ENCODE peak calls at places on chromosome 12, in nine cellular contexts. Q is mammary epithelial cell, S is gastrocnemius medialis, V is H1, N is BE2C, B is tibial artery, F is stomach, L is neural progenitor cell, U is right atrium auricular region. W is an unnamed sample.

GRCh38 chr12:1922075-1922709 is 3.7 kb upstream of the CACNA2D4 start:
- DNase-seq in Q (no peak), S (no peak), V (peak), N (no peak), B (no peak), F (peak), L (no peak), U (peak), W (no peak)

GRCh38 chr12:130192667-130193345 is 30.5 kb downstream of the FZD10 start:
- DNase-seq in Q (no peak), S (no peak), V (no peak), N (no peak), B (no peak), F (peak), L (peak), U (peak), W (no peak)

GRCh38 chr12:53047221-53048032 is 2.4 kb upstream of the TNS2 start:
- DNase-seq in Q (no peak), S (peak), V (peak), N (peak), B (peak), F (peak), L (peak), U (no peak), W (peak)

GRCh38 chr12:116708826-116709756 is 28.8 kb downstream of the SPRING1 start:
- DNase-seq in Q (peak), S (no peak), V (no peak), N (peak), B (peak), F (peak), L (peak), U (peak), W (peak)

GRCh38 chr12:117127933-117128823 is 29.0 kb upstream of the TESC start:
- DNase-seq in Q (no peak), S (no peak), V (no peak), N (no peak), B (no peak), F (no peak), L (no peak), U (no peak), W (no peak)

GRCh38 chr12:101619868-101620761 is 25.3 kb downstream of the MYBPC1 start:
- DNase-seq in Q (no peak), S (no peak), V (no peak), N (no peak), B (peak), F (peak), L (no peak), U (no peak), W (no peak)

GRCh38 chr12:11555743-11556625 is 93.5 kb upstream of the ETV6 start:
- DNase-seq in Q (no peak), S (no peak), V (no peak), N (no peak), B (no peak), F (peak), L (no peak), U (no peak), W (no peak)

GRCh38 chr12:45379261-45379660 is 163.4 kb downstream of the ANO6 start:
- DNase-seq in Q (peak), S (no peak), V (no peak), N (peak), B (no peak), F (no peak), L (no peak), U (no peak), W (no peak)

GRCh38 chr12:26122681-26123481 is 2.0 kb downstream of the BHLHE41 start:
- DNase-seq in Q (peak), S (peak), V (peak), N (peak), B (peak), F (peak), L (peak), U (peak), W (peak)

GRCh38 chr12:263574-263973 is 938 bp upstream of the SLC6A13 start:
- DNase-seq in Q (no peak), S (no peak), V (no peak), N (no peak), B (no peak), F (no peak), L (no peak), U (no peak), W (no peak)

GRCh38 chr12:12333407-12333831 is 16.6 kb downstream of the MANSC1 start:
- DNase-seq in Q (no peak), S (no peak), V (no peak), N (no peak), B (no peak), F (peak), L (no peak), U (no peak), W (no peak)

GRCh38 chr12:120783197-120783596 is 57.6 kb downstream of the ACADS start:
- DNase-seq in Q (peak), S (no peak), V (no peak), N (no peak), B (no peak), F (no peak), L (no peak), U (no peak), W (no peak)

GRCh38 chr12:91274886-91275285 is 92.3 kb upstream of the DCN start:
- DNase-seq in Q (no peak), S (no peak), V (no peak), N (no peak), B (no peak), F (no peak), L (peak), U (no peak), W (no peak)

GRCh38 chr12:108418162-108418561 is 79.1 kb upstream of the CMKLR1 start:
- DNase-seq in Q (no peak), S (no peak), V (no peak), N (no peak), B (no peak), F (no peak), L (no peak), U (no peak), W (no peak)

GRCh38 chr12:24911284-24911791 is 37.6 kb downstream of the BCAT1 start:
- DNase-seq in Q (no peak), S (no peak), V (peak), N (no peak), B (no peak), F (no peak), L (no peak), U (no peak), W (no peak)

GRCh38 chr12:103241184-103241583 is 254.6 kb downstream of the C12orf42 start:
- DNase-seq in Q (no peak), S (no peak), V (no peak), N (no peak), B (no peak), F (peak), L (no peak), U (no peak), W (no peak)

GRCh38 chr12:104022816-104023215 is 27.2 kb downstream of the GLT8D2 start:
- DNase-seq in Q (no peak), S (no peak), V (no peak), N (no peak), B (no peak), F (no peak), L (no peak), U (no peak), W (no peak)

GRCh38 chr12:72273851-72274284 is 1.7 kb downstream of the TRHDE start:
- DNase-seq in Q (peak), S (no peak), V (peak), N (no peak), B (no peak), F (no peak), L (no peak), U (peak), W (no peak)

GRCh38 chr12:100675432-100675831 is 101.9 kb downstream of the GAS2L3 start:
- DNase-seq in Q (peak), S (no peak), V (no peak), N (peak), B (peak), F (no peak), L (no peak), U (no peak), W (peak)

GRCh38 chr12:82182601-82183000 is 175.6 kb downstream of the CCDC59 start:
- DNase-seq in Q (peak), S (no peak), V (no peak), N (no peak), B (no peak), F (no peak), L (no peak), U (no peak), W (no peak)

DNA sequence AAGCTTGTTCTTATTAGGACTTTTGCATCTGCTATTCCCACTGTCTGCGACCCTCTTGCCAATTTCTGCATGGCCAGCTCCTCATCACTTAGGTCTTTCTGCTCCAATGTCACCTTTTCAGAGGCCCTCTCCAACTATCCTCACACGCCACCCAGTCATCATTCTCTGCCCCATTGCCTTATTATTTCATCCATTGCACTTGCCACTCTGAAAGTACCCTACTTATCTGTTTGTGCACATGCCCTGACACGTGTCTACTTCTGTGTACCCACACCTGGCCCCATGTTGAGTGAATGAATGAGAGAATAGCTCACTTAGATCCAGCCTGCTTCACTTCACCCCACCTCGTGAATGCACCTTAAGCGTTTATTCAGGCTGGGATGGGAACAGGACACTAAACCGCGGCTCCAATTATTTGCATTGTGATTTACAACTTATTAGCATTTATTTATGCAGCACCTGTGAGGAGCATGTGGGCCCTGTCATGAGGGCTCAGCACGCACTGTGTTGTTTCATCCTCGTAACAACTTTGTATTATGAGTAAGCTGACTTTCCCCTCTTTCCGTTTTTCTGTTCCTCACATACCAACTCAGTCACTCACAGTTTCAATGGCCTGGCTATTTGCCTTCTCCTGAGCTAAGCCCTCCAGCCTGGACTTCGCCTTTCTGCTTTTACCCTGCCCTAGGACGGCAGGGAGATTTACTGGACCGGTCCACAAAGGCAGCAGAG is 218.9 kb upstream of the TBX3 start:
- DNase-seq in Q (peak), S (no peak), V (no peak), N (no peak), B (no peak), F (no peak), L (no peak), U (no peak), W (no peak)
- H3K4me3 ChIP-seq in Q (no peak), S (no peak), V (no peak), N (no peak), B (no peak), F (no peak), L (no peak), U (no peak), W (no peak)

GRCh38 chr12:109832534-109833306 is 478 bp downstream of the TRPV4 start:
- DNase-seq in Q (no peak), S (no peak), V (peak), N (no peak), B (no peak), F (no peak), L (no peak), U (no peak), W (no peak)
- H3K4me3 ChIP-seq in Q (peak), S (peak), V (peak), N (no peak), B (peak), F (peak), L (peak), U (peak), W (peak)

GRCh38 chr12:16604853-16605252 is 1.1 kb downstream of the LMO3 start:
- DNase-seq in Q (no peak), S (no peak), V (peak), N (peak), B (no peak), F (no peak), L (peak), U (no peak), W (no peak)

GRCh38 chr12:16603265-16603915 is 2.6 kb downstream of the LMO3 start:
- DNase-seq in Q (no peak), S (no peak), V (no peak), N (no peak), B (no peak), F (no peak), L (peak), U (no peak), W (no peak)

GRCh38 chr12:16602412-16602811 is 3.5 kb downstream of the LMO3 start:
- DNase-seq in Q (no peak), S (no peak), V (no peak), N (no peak), B (no peak), F (no peak), L (peak), U (no peak), W (no peak)

GRCh38 chr12:16605666-16606116 is 271 bp downstream of the LMO3 start:
- DNase-seq in Q (peak), S (no peak), V (no peak), N (no peak), B (peak), F (no peak), L (peak), U (no peak), W (no peak)

GRCh38 chr12:16603916-16604575 is 1.9 kb downstream of the LMO3 start:
- DNase-seq in Q (no peak), S (no peak), V (no peak), N (peak), B (no peak), F (no peak), L (peak), U (no peak), W (no peak)
- H3K4me3 ChIP-seq in Q (no peak), S (no peak), V (peak), N (peak), B (peak), F (peak), L (peak), U (peak), W (no peak)

GRCh38 chr12:65868133-65868705 is 43.9 kb downstream of the HMGA2 start:
- DNase-seq in Q (peak), S (no peak), V (no peak), N (no peak), B (no peak), F (no peak), L (no peak), U (no peak), W (no peak)
- H3K4me3 ChIP-seq in Q (no peak), S (no peak), V (no peak), N (no peak), B (no peak), F (no peak), L (no peak), U (no peak), W (no peak)

GRCh38 chr12:9112076-9112853 is 3.5 kb downstream of the A2M start:
- DNase-seq in Q (no peak), S (no peak), V (no peak), N (no peak), B (no peak), F (no peak), L (no peak), U (no peak), W (no peak)
- H3K4me3 ChIP-seq in Q (no peak), S (no peak), V (no peak), N (no peak), B (peak), F (no peak), L (no peak), U (no peak), W (no peak)

GRCh38 chr12:70467908-70468733 is 102.0 kb downstream of the KCNMB4 start:
- DNase-seq in Q (no peak), S (no peak), V (no peak), N (no peak), B (no peak), F (no peak), L (no peak), U (no peak), W (no peak)
- H3K4me3 ChIP-seq in Q (no peak), S (no peak), V (no peak), N (no peak), B (no peak), F (no peak), L (no peak), U (no peak), W (no peak)

DNA sequence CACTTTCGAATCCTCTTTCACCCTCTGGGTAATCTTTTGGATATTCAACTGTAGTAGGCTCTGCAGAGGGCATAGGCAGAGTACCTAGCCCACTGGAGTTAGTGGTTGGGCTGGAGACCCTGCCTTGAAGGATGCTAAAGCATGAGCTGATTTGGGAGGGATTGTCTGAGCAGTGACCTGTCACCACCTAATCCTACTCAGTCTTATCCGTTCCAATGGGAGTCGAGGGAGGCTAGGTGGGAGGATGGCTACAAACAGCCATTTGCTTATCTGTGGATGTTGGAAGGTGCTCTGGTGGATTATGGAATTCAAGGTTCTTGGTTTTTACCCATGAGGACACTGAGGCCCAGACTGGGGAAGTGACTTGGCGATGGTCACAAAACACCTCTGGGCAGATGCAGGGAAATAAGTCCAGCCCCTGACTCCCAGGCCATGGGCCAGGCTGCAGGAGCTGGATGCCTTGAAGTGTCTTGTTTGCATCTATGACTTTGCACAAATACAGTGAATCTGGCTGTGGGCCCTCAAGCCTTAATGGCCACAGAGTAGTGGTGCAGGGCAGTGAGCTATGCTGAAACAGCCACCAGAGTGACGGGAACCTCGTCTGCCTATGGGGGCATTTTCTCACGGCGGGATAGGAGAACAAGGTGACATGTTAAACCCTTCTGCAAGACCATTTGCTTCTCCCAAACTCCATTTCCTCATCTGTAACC is 3.7 kb downstream of the KMT5A start:
- DNase-seq in Q (no peak), S (no peak), V (no peak), N (no peak), B (no peak), F (no peak), L (no peak), U (no peak), W (no peak)
- H3K4me3 ChIP-seq in Q (no peak), S (peak), V (peak), N (peak), B (peak), F (peak), L (peak), U (no peak), W (peak)

DNA sequence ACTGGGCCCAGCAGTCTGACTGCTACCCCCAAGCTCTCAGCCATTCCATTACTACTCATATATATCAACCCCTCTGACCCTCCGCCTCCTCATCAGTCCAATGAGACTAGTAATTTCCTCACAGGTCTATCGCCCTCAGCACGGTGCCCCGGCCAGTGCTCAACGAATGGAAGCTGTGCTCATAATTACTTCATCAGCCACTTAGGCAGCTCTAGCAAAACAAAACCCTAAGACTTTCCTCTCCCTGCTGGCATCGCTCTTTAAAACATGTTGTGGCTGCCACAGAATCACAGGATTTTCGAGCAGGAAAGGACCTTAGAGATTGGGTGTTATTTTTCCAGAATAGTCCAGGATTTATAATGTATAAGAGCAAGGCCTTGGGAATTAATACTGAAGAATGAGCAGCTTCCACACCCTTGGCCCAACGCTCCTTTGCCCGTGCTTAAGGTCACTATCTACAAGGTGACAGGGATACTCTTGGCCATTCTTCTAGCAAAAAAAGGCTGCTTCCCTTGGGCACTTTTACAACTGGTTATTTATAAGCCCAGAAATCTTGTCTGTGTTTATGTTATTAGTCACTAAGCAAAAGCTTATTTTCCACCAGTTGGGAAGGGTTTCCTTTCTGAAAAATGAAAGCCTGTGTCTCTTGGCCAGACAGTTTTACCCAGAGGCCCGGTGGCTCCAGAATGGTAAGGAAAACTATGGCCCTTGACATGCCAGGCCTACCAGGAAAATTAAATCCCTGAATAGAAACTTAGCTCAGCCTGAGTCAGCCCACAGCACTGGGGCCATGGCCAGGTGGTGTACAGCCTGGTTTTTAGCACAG is 48.0 kb downstream of the NUAK1 start:
- DNase-seq in Q (peak), S (peak), V (no peak), N (no peak), B (peak), F (no peak), L (no peak), U (peak), W (no peak)
- H3K4me3 ChIP-seq in Q (no peak), S (no peak), V (no peak), N (no peak), B (no peak), F (no peak), L (no peak), U (no peak), W (no peak)

GRCh38 chr12:89949457-89950195 is 241.0 kb upstream of the ATP2B1 start:
- DNase-seq in Q (peak), S (no peak), V (no peak), N (no peak), B (peak), F (no peak), L (no peak), U (no peak), W (no peak)
- H3K4me3 ChIP-seq in Q (no peak), S (no peak), V (no peak), N (no peak), B (no peak), F (no peak), L (no peak), U (no peak), W (no peak)

DNA sequence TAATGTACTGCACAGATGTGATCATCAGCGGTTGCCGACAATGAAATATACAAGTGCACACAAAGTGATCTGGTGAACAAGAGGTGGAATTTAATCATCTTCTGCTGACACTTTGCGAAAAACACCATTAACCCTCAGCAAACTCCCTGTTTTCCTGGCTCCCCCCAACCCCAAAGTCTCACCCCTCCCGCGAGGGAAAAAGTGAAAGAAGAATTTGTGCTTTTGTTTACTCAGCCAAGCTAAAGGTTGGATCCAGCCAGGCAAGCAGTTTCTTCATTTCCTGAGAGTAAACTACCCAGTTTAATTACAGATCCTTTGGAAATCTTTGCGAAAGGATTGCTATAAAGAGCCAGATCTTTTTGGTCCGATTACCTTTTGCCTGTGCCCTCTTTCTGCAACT is 3.2 kb upstream of the LMO3 start:
- DNase-seq in Q (no peak), S (no peak), V (no peak), N (no peak), B (no peak), F (no peak), L (no peak), U (no peak), W (no peak)
- H3K4me3 ChIP-seq in Q (no peak), S (no peak), V (no peak), N (peak), B (peak), F (peak), L (peak), U (peak), W (peak)

W was measured in tibial nerve.